ENCODE peak calls at places on chromosomes 7 and 10, in five cellular contexts. X is neural crest cell; R is CD8-positive, alpha-beta T cell; A is fibroblast of pulmonary artery; O is coronary artery. D is an unnamed sample.

GRCh38 chr10:118912961-118913360 is 116.6 kb upstream of the NANOS1 start:
- DNase-seq in X (no peak), R (no peak), A (peak), O (no peak), D (no peak)

GRCh38 chr7:105353752-105354328 is 34.9 kb downstream of the SRPK2 start:
- DNase-seq in X (no peak), R (no peak), A (peak), O (no peak), D (no peak)

GRCh38 chr10:26057466-26057865 is 123.4 kb downstream of the MYO3A start:
- DNase-seq in X (no peak), R (no peak), A (no peak), O (no peak), D (no peak)

GRCh38 chr10:89940076-89940475 is 238.7 kb downstream of the KIF20B start:
- DNase-seq in X (no peak), R (no peak), A (no peak), O (no peak), D (no peak)

GRCh38 chr10:89301231-89301630 is 615 bp upstream of the IFIT2 start:
- DNase-seq in X (no peak), R (peak), A (peak), O (no peak), D (peak)

GRCh38 chr10:77798940-77799339 is 127.6 kb downstream of the DLG5 start:
- DNase-seq in X (no peak), R (no peak), A (no peak), O (no peak), D (peak)

GRCh38 chr7:112211348-112211907 is 4.9 kb downstream of the ZNF277 start:
- DNase-seq in X (no peak), R (no peak), A (peak), O (no peak), D (peak)

GRCh38 chr10:126504051-126504760 is 115.9 kb upstream of the ADAM12 start:
- DNase-seq in X (peak), R (no peak), A (peak), O (no peak), D (peak)

GRCh38 chr7:115850774-115851173 is 179.8 kb downstream of the TFEC start:
- DNase-seq in X (no peak), R (no peak), A (no peak), O (no peak), D (no peak)

GRCh38 chr7:115851291-115851690 is 179.3 kb downstream of the TFEC start:
- DNase-seq in X (no peak), R (no peak), A (peak), O (no peak), D (peak)
- TF ChIP-seq CTCF in X (peak), R (no peak), A (peak), O (no peak), D (peak)

GRCh38 chr10:50416181-50416824 is 165.0 kb upstream of the ASAH2 start:
- DNase-seq in X (no peak), R (no peak), A (peak), O (no peak), D (peak)
- TF ChIP-seq CTCF in X (peak), R (no peak), A (peak), O (no peak), D (no peak)

GRCh38 chr7:113784317-113784716 is 134.5 kb downstream of the PPP1R3A start:
- DNase-seq in X (no peak), R (no peak), A (no peak), O (no peak), D (no peak)
- TF ChIP-seq CTCF in X (no peak), R (no peak), A (no peak), O (no peak), D (no peak)

GRCh38 chr7:2431260-2431867 is 28.0 kb downstream of the CHST12 start:
- DNase-seq in X (no peak), R (peak), A (peak), O (no peak), D (no peak)
- TF ChIP-seq CTCF in X (peak), R (peak), A (peak), O (no peak), D (no peak)

DNA sequence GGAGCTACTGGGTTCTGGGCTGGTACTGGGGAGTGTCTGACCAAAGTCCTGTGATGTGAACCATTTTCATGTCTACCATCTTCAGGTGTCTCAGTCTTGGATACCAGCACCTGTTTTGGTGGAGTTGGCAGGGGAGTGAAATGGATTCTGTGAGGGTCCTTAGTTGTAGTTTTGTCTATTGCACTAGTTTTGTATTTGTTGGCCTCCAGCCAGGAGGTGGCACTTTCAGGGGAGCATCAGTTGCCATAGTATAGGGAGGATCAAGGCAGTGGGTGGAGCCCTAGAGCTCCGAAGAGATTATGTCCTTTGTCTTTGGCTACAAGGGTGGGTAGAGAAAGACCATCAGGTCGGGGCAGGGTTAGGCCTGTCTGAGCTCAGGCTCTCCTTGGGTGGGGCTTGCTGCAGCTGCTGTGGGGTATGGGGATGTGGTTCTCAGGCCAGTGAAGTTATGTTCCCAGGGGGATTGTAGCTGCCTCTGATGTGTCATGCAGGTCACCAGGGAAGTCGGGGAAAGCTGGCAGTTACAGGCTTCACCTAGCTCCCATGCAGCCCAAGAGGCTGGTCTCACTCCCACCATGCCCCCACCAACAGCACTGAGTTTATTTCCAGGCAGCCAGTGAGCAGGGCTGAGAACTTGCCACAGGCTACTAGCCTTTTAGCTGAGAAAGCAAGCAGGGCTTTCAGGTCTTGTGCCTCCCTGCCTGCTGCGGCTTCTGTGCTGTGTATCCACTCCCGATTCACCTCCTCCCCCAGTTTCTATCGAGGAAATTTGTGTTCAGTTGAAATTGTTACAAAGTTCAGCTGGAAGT is 153.1 kb downstream of the ZNF365 start:
- DNase-seq in X (no peak), R (peak), A (no peak), O (no peak), D (no peak)
- TF ChIP-seq CTCF in X (no peak), R (no peak), A (no peak), O (no peak), D (no peak)

GRCh38 chr10:85786401-85786899 is 580.1 kb downstream of the GRID1 start:
- DNase-seq in X (no peak), R (no peak), A (no peak), O (no peak), D (no peak)
- TF ChIP-seq CTCF in X (peak), R (no peak), A (no peak), O (no peak), D (no peak)

GRCh38 chr7:45579386-45579785 is 5.2 kb downstream of the ADCY1 start:
- DNase-seq in X (no peak), R (no peak), A (no peak), O (no peak), D (no peak)

GRCh38 chr7:45578467-45578866 is 4.3 kb downstream of the ADCY1 start:
- DNase-seq in X (no peak), R (no peak), A (no peak), O (no peak), D (no peak)

GRCh38 chr7:45582136-45582742 is 8.1 kb downstream of the ADCY1 start:
- DNase-seq in X (no peak), R (no peak), A (no peak), O (no peak), D (no peak)

GRCh38 chr7:45581271-45581780 is 7.2 kb downstream of the ADCY1 start:
- DNase-seq in X (no peak), R (no peak), A (no peak), O (no peak), D (no peak)

GRCh38 chr7:45580053-45580872 is 6.1 kb downstream of the ADCY1 start:
- DNase-seq in X (no peak), R (no peak), A (no peak), O (peak), D (no peak)
- TF ChIP-seq CTCF in X (peak), R (no peak), A (peak), O (no peak), D (peak)

DNA sequence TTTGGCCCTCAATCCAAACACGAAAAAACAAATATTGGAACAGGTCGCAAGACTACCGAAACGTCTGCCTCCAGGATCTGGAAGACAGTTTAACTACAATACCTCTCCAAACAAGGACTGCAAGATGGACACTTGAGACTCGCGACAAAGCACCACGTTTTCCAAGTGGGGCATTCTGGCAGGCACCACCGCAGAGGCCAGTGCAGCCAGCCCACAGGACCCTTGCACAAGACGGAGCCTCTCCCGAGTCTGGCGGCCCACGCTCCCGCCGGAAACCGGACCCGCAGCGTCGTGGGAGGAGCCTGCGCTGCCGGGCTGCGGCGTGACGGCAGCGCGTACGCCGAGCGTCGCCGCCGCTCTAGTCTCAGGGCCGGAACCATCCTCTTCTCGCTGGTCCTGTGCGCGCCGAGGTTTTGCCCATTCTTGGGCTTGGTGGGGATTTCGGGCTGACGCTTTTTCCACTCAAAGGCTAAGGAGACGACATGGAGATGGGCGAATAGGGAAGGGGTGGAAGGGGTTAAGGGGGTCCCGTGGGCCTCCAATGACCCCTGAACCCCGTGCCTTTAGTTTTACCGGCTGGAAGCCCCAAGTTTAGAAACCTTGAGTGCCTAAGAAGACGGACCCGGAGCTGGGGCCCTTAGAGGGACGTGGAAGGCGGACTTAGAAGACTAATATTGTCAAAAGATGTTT is at the start of gene ORC5:
- DNase-seq in X (peak), R (peak), A (peak), O (peak), D (peak)
- TF ChIP-seq CTCF in X (no peak), R (no peak), A (no peak), O (no peak), D (no peak)

DNA sequence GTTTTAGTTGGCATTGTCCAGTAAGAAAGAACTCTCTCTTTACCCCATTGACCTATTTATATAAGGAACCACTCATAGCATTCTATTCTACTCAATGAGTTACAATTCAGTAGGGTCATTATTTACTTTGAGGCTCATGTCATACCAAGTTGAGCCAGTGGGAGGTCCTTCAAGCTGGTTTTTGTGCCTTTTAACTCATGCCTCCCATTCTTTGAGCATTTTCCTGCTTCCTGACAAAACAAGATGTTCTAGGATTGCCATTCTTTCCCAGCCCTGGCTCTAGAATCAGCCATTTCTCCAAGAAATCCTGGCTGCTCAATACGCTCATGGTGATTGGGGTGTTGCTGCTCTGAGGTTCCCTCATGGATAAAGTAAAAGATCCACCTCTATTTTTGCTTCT is 250.1 kb downstream of the ABCA13 start:
- DNase-seq in X (no peak), R (no peak), A (peak), O (no peak), D (no peak)
- TF ChIP-seq CTCF in X (no peak), R (no peak), A (no peak), O (no peak), D (no peak)

DNA sequence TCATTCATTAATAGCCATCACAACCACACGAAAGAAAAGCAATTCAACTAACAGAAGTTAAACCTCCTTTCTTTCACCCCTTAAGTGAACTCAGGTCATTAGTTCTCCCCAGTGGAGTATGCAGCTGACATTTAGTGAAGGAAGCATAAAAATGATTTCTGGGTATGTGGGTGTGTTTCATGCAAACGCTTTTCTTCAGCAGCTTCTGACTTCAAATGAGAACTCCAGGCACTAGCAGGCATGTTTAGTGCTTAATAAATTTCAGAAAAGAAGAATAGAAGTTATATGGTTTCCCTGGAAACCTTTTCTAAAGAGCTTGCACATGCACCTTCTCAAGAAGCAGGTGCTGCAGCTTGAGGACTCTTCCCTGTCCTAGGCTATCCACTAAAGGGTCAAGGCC is 62.5 kb downstream of the PIK3CG start:
- DNase-seq in X (no peak), R (no peak), A (no peak), O (no peak), D (no peak)
- TF ChIP-seq CTCF in X (no peak), R (no peak), A (no peak), O (no peak), D (no peak)